ENCODE peak calls at places on chromosomes 13 and 19, in ten cellular contexts. One of them, this sample, is unnamed.

GRCh38 chr19:39138221-39139211 is 12.9 kb downstream of the PAK4 start:
- DNase-seq in neural crest cell: no peak
- DNase-seq in fibroblast of mammary gland: no peak
- DNase-seq in ascending aorta: no peak
- DNase-seq in activated B cell treated with CpG ODN at 0.5 μM for 24 hours: no peak
- DNase-seq in hepatocyte: no peak
- DNase-seq in HFFc6: no peak
- DNase-seq in fibroblast of the aortic adventitia: peak; percentile 35
- DNase-seq in RWPE1: no peak
- DNase-seq in right lobe of liver: peak; percentile 36
- DNase-seq in this sample: no peak

GRCh38 chr19:37907735-37908066 is 693 bp downstream of the SIPA1L3 start:
- DNase-seq in activated B cell treated with CpG ODN at 0.5 μM for 24 hours: no peak
- DNase-seq in ascending aorta: no peak
- DNase-seq in HFFc6: no peak
- DNase-seq in neural crest cell: no peak
- DNase-seq in hepatocyte: no peak
- DNase-seq in fibroblast of mammary gland: no peak
- DNase-seq in right lobe of liver: no peak
- DNase-seq in fibroblast of the aortic adventitia: no peak
- DNase-seq in RWPE1: no peak
- DNase-seq in this sample: no peak

GRCh38 chr13:38417727-38418126 is 68.1 kb downstream of the UFM1 start:
- DNase-seq in fibroblast of the aortic adventitia: no peak
- DNase-seq in fibroblast of mammary gland: peak; percentile 60
- DNase-seq in neural crest cell: no peak
- DNase-seq in activated B cell treated with CpG ODN at 0.5 μM for 24 hours: no peak
- DNase-seq in HFFc6: peak; percentile 45
- DNase-seq in right lobe of liver: no peak
- DNase-seq in hepatocyte: peak; percentile 9
- DNase-seq in ascending aorta: no peak
- DNase-seq in RWPE1: peak; percentile 44
- DNase-seq in this sample: peak; percentile 15

GRCh38 chr13:25901460-25902376 is 150.1 kb downstream of the SHISA2 start:
- DNase-seq in fibroblast of the aortic adventitia: no peak
- DNase-seq in activated B cell treated with CpG ODN at 0.5 μM for 24 hours: no peak
- DNase-seq in ascending aorta: no peak
- DNase-seq in right lobe of liver: no peak
- DNase-seq in fibroblast of mammary gland: peak; percentile 8
- DNase-seq in HFFc6: no peak
- DNase-seq in hepatocyte: peak; percentile 67
- DNase-seq in RWPE1: peak; percentile 92
- DNase-seq in neural crest cell: no peak
- DNase-seq in this sample: no peak

GRCh38 chr19:50959731-50960500 is 7.1 kb upstream of the KLK5 start:
- DNase-seq in fibroblast of the aortic adventitia: no peak
- DNase-seq in activated B cell treated with CpG ODN at 0.5 μM for 24 hours: no peak
- DNase-seq in HFFc6: no peak
- DNase-seq in ascending aorta: no peak
- DNase-seq in RWPE1: no peak
- DNase-seq in hepatocyte: no peak
- DNase-seq in fibroblast of mammary gland: peak; percentile 13
- DNase-seq in right lobe of liver: no peak
- DNase-seq in neural crest cell: no peak
- DNase-seq in this sample: no peak

GRCh38 chr13:32164622-32165268 is 133.2 kb downstream of the FRY start:
- DNase-seq in right lobe of liver: no peak
- DNase-seq in ascending aorta: no peak
- DNase-seq in activated B cell treated with CpG ODN at 0.5 μM for 24 hours: no peak
- DNase-seq in fibroblast of mammary gland: peak; percentile 73
- DNase-seq in neural crest cell: peak; percentile 32
- DNase-seq in HFFc6: peak; percentile 56
- DNase-seq in RWPE1: peak; percentile 5
- DNase-seq in fibroblast of the aortic adventitia: peak; percentile 77
- DNase-seq in hepatocyte: peak; percentile 81
- DNase-seq in this sample: peak; percentile 35

GRCh38 chr19:19217110-19217509 is 5.4 kb downstream of the NCAN start:
- DNase-seq in activated B cell treated with CpG ODN at 0.5 μM for 24 hours: no peak
- DNase-seq in fibroblast of the aortic adventitia: peak; percentile 30
- DNase-seq in ascending aorta: no peak
- DNase-seq in neural crest cell: no peak
- DNase-seq in right lobe of liver: no peak
- DNase-seq in HFFc6: peak; percentile 44
- DNase-seq in fibroblast of mammary gland: peak; percentile 41
- DNase-seq in RWPE1: no peak
- DNase-seq in hepatocyte: no peak
- DNase-seq in this sample: no peak

GRCh38 chr13:45807520-45808099 is 43.9 kb downstream of the SIAH3 start:
- DNase-seq in neural crest cell: peak; percentile 14
- DNase-seq in HFFc6: peak; percentile 33
- DNase-seq in hepatocyte: peak; percentile 56
- DNase-seq in fibroblast of mammary gland: peak; percentile 60
- DNase-seq in ascending aorta: no peak
- DNase-seq in right lobe of liver: no peak
- DNase-seq in RWPE1: peak; percentile 73
- DNase-seq in activated B cell treated with CpG ODN at 0.5 μM for 24 hours: no peak
- DNase-seq in fibroblast of the aortic adventitia: peak; percentile 46
- DNase-seq in this sample: peak; percentile 55

GRCh38 chr19:36916991-36917390 is 859 bp downstream of the ZNF568 start:
- DNase-seq in RWPE1: no peak
- DNase-seq in ascending aorta: no peak
- DNase-seq in right lobe of liver: no peak
- DNase-seq in fibroblast of the aortic adventitia: peak; percentile 36
- DNase-seq in fibroblast of mammary gland: peak; percentile 72
- DNase-seq in HFFc6: peak; percentile 0
- DNase-seq in hepatocyte: no peak
- DNase-seq in activated B cell treated with CpG ODN at 0.5 μM for 24 hours: no peak
- DNase-seq in neural crest cell: no peak
- DNase-seq in this sample: no peak

GRCh38 chr13:113982296-113982661 is 8.4 kb upstream of the C13orf46 start:
- DNase-seq in hepatocyte: no peak
- DNase-seq in activated B cell treated with CpG ODN at 0.5 μM for 24 hours: no peak
- DNase-seq in neural crest cell: no peak
- DNase-seq in HFFc6: no peak
- DNase-seq in fibroblast of mammary gland: no peak
- DNase-seq in fibroblast of the aortic adventitia: no peak
- DNase-seq in ascending aorta: no peak
- DNase-seq in RWPE1: no peak
- DNase-seq in right lobe of liver: no peak
- DNase-seq in this sample: no peak

GRCh38 chr19:30339624-30340525 is 32.3 kb upstream of the ZNF536 start:
- DNase-seq in neural crest cell: no peak
- DNase-seq in HFFc6: no peak
- DNase-seq in fibroblast of mammary gland: no peak
- DNase-seq in ascending aorta: no peak
- DNase-seq in right lobe of liver: peak; percentile 25
- DNase-seq in RWPE1: no peak
- DNase-seq in fibroblast of the aortic adventitia: no peak
- DNase-seq in hepatocyte: no peak
- DNase-seq in activated B cell treated with CpG ODN at 0.5 μM for 24 hours: no peak
- DNase-seq in this sample: no peak

GRCh38 chr13:39930544-39931444 is 275.3 kb downstream of the COG6 start:
- DNase-seq in RWPE1: no peak
- DNase-seq in fibroblast of the aortic adventitia: no peak
- DNase-seq in fibroblast of mammary gland: no peak
- DNase-seq in activated B cell treated with CpG ODN at 0.5 μM for 24 hours: no peak
- DNase-seq in HFFc6: no peak
- DNase-seq in right lobe of liver: no peak
- DNase-seq in neural crest cell: no peak
- DNase-seq in ascending aorta: no peak
- DNase-seq in hepatocyte: no peak
- DNase-seq in this sample: no peak

GRCh38 chr13:71870036-71870435 is 3.0 kb upstream of the DACH1 start:
- DNase-seq in fibroblast of mammary gland: no peak
- DNase-seq in ascending aorta: no peak
- DNase-seq in RWPE1: no peak
- DNase-seq in HFFc6: no peak
- DNase-seq in hepatocyte: no peak
- DNase-seq in fibroblast of the aortic adventitia: no peak
- DNase-seq in right lobe of liver: no peak
- DNase-seq in activated B cell treated with CpG ODN at 0.5 μM for 24 hours: no peak
- DNase-seq in neural crest cell: no peak
- DNase-seq in this sample: no peak

GRCh38 chr19:17107546-17108452 is 32.2 kb downstream of the MYO9B start:
- DNase-seq in ascending aorta: peak; percentile 94
- DNase-seq in fibroblast of mammary gland: peak; percentile 98
- DNase-seq in fibroblast of the aortic adventitia: peak; percentile 97
- DNase-seq in HFFc6: peak; percentile 97
- DNase-seq in right lobe of liver: peak; percentile 53
- DNase-seq in hepatocyte: peak; percentile 91
- DNase-seq in activated B cell treated with CpG ODN at 0.5 μM for 24 hours: no peak
- DNase-seq in RWPE1: peak; percentile 99
- DNase-seq in neural crest cell: no peak
- DNase-seq in this sample: no peak

GRCh38 chr19:48461651-48461981 is 6.2 kb downstream of the KCNJ14 start:
- DNase-seq in RWPE1: no peak
- DNase-seq in hepatocyte: no peak
- DNase-seq in neural crest cell: no peak
- DNase-seq in right lobe of liver: no peak
- DNase-seq in ascending aorta: no peak
- DNase-seq in HFFc6: no peak
- DNase-seq in fibroblast of the aortic adventitia: no peak
- DNase-seq in activated B cell treated with CpG ODN at 0.5 μM for 24 hours: no peak
- DNase-seq in fibroblast of mammary gland: no peak
- DNase-seq in this sample: no peak

GRCh38 chr19:16025108-16026101 is 50.9 kb upstream of the TPM4 start:
- DNase-seq in ascending aorta: no peak
- DNase-seq in HFFc6: peak; percentile 81
- DNase-seq in neural crest cell: no peak
- DNase-seq in fibroblast of the aortic adventitia: peak; percentile 62
- DNase-seq in hepatocyte: peak; percentile 38
- DNase-seq in activated B cell treated with CpG ODN at 0.5 μM for 24 hours: no peak
- DNase-seq in RWPE1: peak; percentile 70
- DNase-seq in right lobe of liver: peak; percentile 56
- DNase-seq in fibroblast of mammary gland: peak; percentile 86
- DNase-seq in this sample: peak; percentile 15
- TF ChIP-seq CTCF in ascending aorta: peak; percentile 44
- TF ChIP-seq CTCF in HFFc6: peak; percentile 78
- TF ChIP-seq CTCF in neural crest cell: peak; percentile 37
- TF ChIP-seq CTCF in fibroblast of the aortic adventitia: peak; percentile 71
- TF ChIP-seq CTCF in hepatocyte: peak; percentile 24
- TF ChIP-seq CTCF in activated B cell treated with CpG ODN at 0.5 μM for 24 hours: no peak
- TF ChIP-seq CTCF in RWPE1: peak; percentile 29
- TF ChIP-seq CTCF in right lobe of liver: peak; percentile 41
- TF ChIP-seq CTCF in fibroblast of mammary gland: peak; percentile 71
- TF ChIP-seq CTCF in this sample: no peak

GRCh38 chr13:93753639-93754038 is 527.0 kb downstream of the GPC6 start:
- DNase-seq in activated B cell treated with CpG ODN at 0.5 μM for 24 hours: no peak
- DNase-seq in fibroblast of the aortic adventitia: no peak
- DNase-seq in neural crest cell: no peak
- DNase-seq in fibroblast of mammary gland: no peak
- DNase-seq in right lobe of liver: no peak
- DNase-seq in RWPE1: no peak
- DNase-seq in HFFc6: no peak
- DNase-seq in hepatocyte: no peak
- DNase-seq in ascending aorta: no peak
- DNase-seq in this sample: no peak
- TF ChIP-seq CTCF in activated B cell treated with CpG ODN at 0.5 μM for 24 hours: no peak
- TF ChIP-seq CTCF in fibroblast of the aortic adventitia: no peak
- TF ChIP-seq CTCF in neural crest cell: no peak
- TF ChIP-seq CTCF in fibroblast of mammary gland: no peak
- TF ChIP-seq CTCF in right lobe of liver: no peak
- TF ChIP-seq CTCF in RWPE1: no peak
- TF ChIP-seq CTCF in HFFc6: no peak
- TF ChIP-seq CTCF in hepatocyte: no peak
- TF ChIP-seq CTCF in ascending aorta: no peak
- TF ChIP-seq CTCF in this sample: no peak

DNA sequence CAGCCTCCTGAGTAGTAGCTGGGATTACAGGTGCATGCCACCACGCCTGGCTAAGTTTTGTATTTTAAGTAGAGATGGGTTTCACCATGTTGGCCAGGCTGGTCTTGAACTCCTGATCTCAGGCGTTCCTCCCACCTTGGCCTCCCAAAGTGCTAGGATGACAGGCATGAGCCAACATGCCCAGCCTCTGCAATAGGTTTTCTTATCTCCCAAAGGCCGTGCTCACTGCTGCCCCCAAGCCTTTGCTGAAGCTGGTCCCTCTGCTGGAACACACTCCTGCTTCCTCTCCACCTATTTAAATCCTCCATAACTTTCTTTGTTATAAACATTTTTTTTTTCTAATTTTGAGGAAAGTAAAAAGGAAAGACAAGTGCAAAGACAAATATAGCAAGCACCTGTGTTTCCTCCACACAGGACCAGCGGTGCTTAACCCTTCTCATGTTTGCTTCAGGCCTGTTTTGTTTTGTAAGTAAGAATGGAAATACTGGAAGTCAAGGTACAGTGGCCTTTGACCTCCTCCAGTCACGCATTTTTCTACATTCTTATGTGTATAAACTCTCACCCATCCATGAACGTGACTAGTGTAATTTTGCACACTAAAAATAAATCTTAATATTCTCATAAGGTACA is 14.5 kb upstream of the TNFAIP8L1 start:
- DNase-seq in fibroblast of the aortic adventitia: peak; percentile 36
- DNase-seq in fibroblast of mammary gland: no peak
- DNase-seq in hepatocyte: peak; percentile 48
- DNase-seq in neural crest cell: no peak
- DNase-seq in RWPE1: no peak
- DNase-seq in right lobe of liver: no peak
- DNase-seq in HFFc6: no peak
- DNase-seq in ascending aorta: no peak
- DNase-seq in activated B cell treated with CpG ODN at 0.5 μM for 24 hours: no peak
- DNase-seq in this sample: no peak
- TF ChIP-seq CTCF in fibroblast of the aortic adventitia: peak; percentile 52
- TF ChIP-seq CTCF in fibroblast of mammary gland: peak; percentile 29
- TF ChIP-seq CTCF in hepatocyte: peak; percentile 34
- TF ChIP-seq CTCF in neural crest cell: peak; percentile 29
- TF ChIP-seq CTCF in RWPE1: peak; percentile 25
- TF ChIP-seq CTCF in right lobe of liver: peak; percentile 46
- TF ChIP-seq CTCF in HFFc6: peak; percentile 60
- TF ChIP-seq CTCF in ascending aorta: no peak
- TF ChIP-seq CTCF in activated B cell treated with CpG ODN at 0.5 μM for 24 hours: no peak
- TF ChIP-seq CTCF in this sample: no peak

DNA sequence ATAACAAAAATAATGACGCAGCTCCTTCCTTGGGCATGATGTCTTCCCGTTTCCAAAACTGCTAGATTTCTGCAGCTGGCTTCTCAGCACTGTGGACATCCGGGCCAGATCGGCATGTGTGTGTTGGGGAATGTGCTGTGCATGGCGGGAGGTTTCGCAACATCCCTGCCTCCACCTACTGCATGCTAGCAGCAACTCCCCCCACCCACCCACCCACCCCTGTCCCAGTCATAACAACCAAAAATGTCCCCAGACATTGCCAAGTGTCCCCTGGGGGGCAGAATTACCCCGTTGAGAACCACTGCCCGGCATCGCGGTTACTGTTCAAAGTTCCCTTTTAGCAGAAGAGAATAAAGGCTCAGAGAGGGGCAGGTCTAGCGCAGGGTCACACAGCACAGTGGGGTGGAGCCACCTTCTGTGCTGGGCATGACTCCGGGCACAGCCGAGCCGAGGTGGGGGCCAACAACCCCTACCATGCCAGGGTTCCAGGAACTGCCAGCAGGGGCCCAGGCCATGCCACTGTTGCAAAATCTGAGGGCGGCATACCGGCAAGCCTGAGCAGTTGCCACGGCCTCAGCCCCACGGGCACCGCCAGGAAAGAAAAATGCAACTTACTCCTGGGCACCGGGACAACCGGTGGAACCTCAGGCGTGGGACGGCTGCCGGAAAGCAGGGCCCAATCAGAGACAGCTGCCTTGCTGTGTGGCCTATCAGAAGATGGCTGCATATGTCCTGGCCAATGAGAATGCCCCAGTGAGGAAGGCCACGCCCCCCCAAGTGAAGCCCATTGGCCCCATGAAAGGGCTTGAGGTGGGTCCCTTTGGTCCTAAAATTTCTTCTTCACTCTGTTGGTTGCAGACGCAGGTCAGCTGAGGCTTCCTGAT is 22.5 kb upstream of the NFIC start:
- DNase-seq in neural crest cell: no peak
- DNase-seq in fibroblast of the aortic adventitia: peak; percentile 87
- DNase-seq in HFFc6: peak; percentile 64
- DNase-seq in RWPE1: peak; percentile 89
- DNase-seq in hepatocyte: no peak
- DNase-seq in right lobe of liver: peak; percentile 96
- DNase-seq in fibroblast of mammary gland: peak; percentile 92
- DNase-seq in ascending aorta: peak; percentile 81
- DNase-seq in activated B cell treated with CpG ODN at 0.5 μM for 24 hours: no peak
- DNase-seq in this sample: no peak
- TF ChIP-seq CTCF in neural crest cell: no peak
- TF ChIP-seq CTCF in fibroblast of the aortic adventitia: no peak
- TF ChIP-seq CTCF in HFFc6: peak; percentile 56
- TF ChIP-seq CTCF in RWPE1: no peak
- TF ChIP-seq CTCF in hepatocyte: no peak
- TF ChIP-seq CTCF in right lobe of liver: peak; percentile 31
- TF ChIP-seq CTCF in fibroblast of mammary gland: no peak
- TF ChIP-seq CTCF in ascending aorta: peak; percentile 12
- TF ChIP-seq CTCF in activated B cell treated with CpG ODN at 0.5 μM for 24 hours: no peak
- TF ChIP-seq CTCF in this sample: no peak

This sample was measured in endothelial cell.